ENCODE peak calls at places on chromosomes 3 and 15, in nine cellular contexts. S is fibroblast of gingiva; L is adrenal gland; O is stimulated activated CD4-positive, alpha-beta T cell treated with anti-CD3 and anti-CD28 coated beads, Interleukin-4, amount 100 ng/mL, for 1 hour; T is activated T-cell treated with anti-CD3 and anti-CD28 coated beads for 24 hours; K is endodermal cell; F is neuronal stem cell; W is AG09309; B is HEK293T. D is an unnamed sample.

GRCh38 chr3:18405141-18405540 is 20.0 kb downstream of the SATB1 start:
- DNase-seq in O (no peak), K (no peak), S (peak; percentile 6), F (no peak), B (no peak), L (no peak), T (no peak), W (no peak), D (no peak)

GRCh38 chr15:69758810-69759410 is 306.3 kb downstream of the RPLP1 start:
- DNase-seq in S (no peak), O (peak; percentile 74), F (no peak), W (no peak), T (peak; percentile 85), K (no peak), B (no peak), L (peak; percentile 24), D (peak; percentile 93)

GRCh38 chr3:13792512-13793347 is 87.1 kb downstream of the WNT7A start:
- DNase-seq in O (no peak), W (no peak), F (no peak), T (no peak), S (no peak), K (peak; percentile 64), B (no peak), L (no peak), D (no peak)

GRCh38 chr3:155233213-155233612 is 60.3 kb downstream of the STRIT1 start:
- DNase-seq in S (peak; percentile 94), B (peak; percentile 17), L (peak; percentile 68), W (peak; percentile 90), K (no peak), T (no peak), F (no peak), O (no peak), D (no peak)

GRCh38 chr3:69080233-69080644 is at the start of gene UBA3:
- DNase-seq in S (peak; percentile 82), W (no peak), F (peak; percentile 77), O (peak; percentile 96), T (peak; percentile 90), K (peak; percentile 98), B (peak; percentile 88), L (peak; percentile 90), D (peak; percentile 90)

GRCh38 chr3:159151130-159151529 is 349.3 kb downstream of the MFSD1 start:
- DNase-seq in K (no peak), S (no peak), T (no peak), W (no peak), F (no peak), O (no peak), B (no peak), L (no peak), D (no peak)

GRCh38 chr3:152650177-152650576 is 184.8 kb upstream of the P2RY1 start:
- DNase-seq in O (no peak), L (no peak), S (no peak), W (no peak), F (no peak), B (no peak), T (no peak), K (no peak), D (no peak)

GRCh38 chr3:129624347-129625070 is 18.0 kb upstream of the PLXND1 start:
- DNase-seq in B (no peak), K (peak; percentile 47), T (no peak), F (no peak), L (peak; percentile 52), O (no peak), S (no peak), W (no peak), D (no peak)

GRCh38 chr3:131147534-131147933 is 120.9 kb downstream of the NEK11 start:
- DNase-seq in T (no peak), O (no peak), L (no peak), W (peak; percentile 16), S (no peak), B (no peak), F (no peak), K (no peak), D (no peak)

GRCh38 chr3:40504636-40505430 is 1.0 kb upstream of the ZNF620 start:
- DNase-seq in S (peak; percentile 94), F (no peak), B (no peak), K (no peak), W (peak; percentile 98), O (no peak), T (no peak), L (peak; percentile 83), D (no peak)

GRCh38 chr3:106842151-106842550 is 535.1 kb upstream of the CCDC54 start:
- DNase-seq in T (no peak), O (no peak), W (no peak), K (no peak), S (no peak), B (no peak), F (no peak), L (no peak), D (no peak)

GRCh38 chr3:197226179-197226578 is 72.2 kb downstream of the DLG1 start:
- DNase-seq in O (no peak), S (no peak), L (no peak), T (no peak), F (no peak), W (no peak), K (no peak), B (peak; percentile 6), D (no peak)

GRCh38 chr15:79972861-79973260 is 1.9 kb upstream of the BCL2A1 start:
- DNase-seq in B (no peak), O (no peak), S (no peak), W (no peak), L (no peak), F (no peak), T (no peak), K (no peak), D (no peak)

GRCh38 chr3:197547618-197548017 is 8.2 kb downstream of the BDH1 start:
- DNase-seq in K (peak; percentile 86), S (no peak), O (no peak), F (no peak), W (no peak), B (no peak), T (no peak), L (no peak), D (no peak)

GRCh38 chr3:45595364-45596154 is 1.0 kb downstream of the LIMD1 start:
- DNase-seq in W (no peak), B (no peak), L (peak; percentile 30), T (no peak), O (no peak), F (no peak), K (no peak), S (no peak), D (no peak)

GRCh38 chr3:39805650-39806049 is 3.8 kb upstream of the MYRIP start:
- DNase-seq in F (no peak), B (no peak), O (no peak), S (no peak), T (no peak), K (no peak), L (no peak), W (no peak), D (no peak)

GRCh38 chr3:16468114-16469098 is 45.1 kb downstream of the RFTN1 start:
- DNase-seq in F (no peak), S (no peak), K (no peak), T (no peak), O (no peak), B (no peak), W (no peak), L (peak; percentile 32), D (no peak)

GRCh38 chr3:55570361-55570760 is 83.3 kb upstream of the WNT5A start:
- DNase-seq in L (no peak), W (no peak), B (no peak), O (no peak), F (no peak), T (no peak), K (no peak), S (no peak), D (no peak)

GRCh38 chr15:59437473-59437776 is 561 bp upstream of the FAM81A start:
- DNase-seq in L (no peak), B (no peak), T (no peak), F (no peak), O (no peak), W (no peak), S (no peak), K (peak; percentile 52), D (no peak)

GRCh38 chr3:50825841-50826240 is 151.1 kb downstream of the DOCK3 start:
- DNase-seq in O (no peak), W (no peak), L (no peak), F (no peak), B (no peak), T (no peak), K (no peak), S (no peak), D (no peak)

GRCh38 chr3:17891139-17891850 is 148.9 kb upstream of the TBC1D5 start:
- DNase-seq in L (no peak), T (no peak), K (no peak), B (no peak), O (no peak), W (no peak), S (peak; percentile 26), F (no peak), D (no peak)

GRCh38 chr15:66024998-66025397 is 155.7 kb downstream of the RAB11A start:
- DNase-seq in F (no peak), L (peak; percentile 23), B (no peak), O (no peak), T (no peak), W (no peak), S (no peak), K (no peak), D (no peak)

GRCh38 chr3:125140011-125140813 is 72.3 kb downstream of the SLC12A8 start:
- DNase-seq in W (no peak), T (no peak), F (no peak), S (peak; percentile 35), B (no peak), K (peak; percentile 29), L (peak; percentile 81), O (no peak), D (no peak)

GRCh38 chr3:99918720-99919119 is 101.1 kb downstream of the CMSS1 start:
- DNase-seq in T (no peak), B (no peak), S (peak; percentile 60), L (no peak), F (no peak), K (no peak), W (no peak), O (no peak), D (no peak)

GRCh38 chr3:15979490-15979889 is 181.7 kb upstream of the ANKRD28 start:
- DNase-seq in S (peak; percentile 64), F (no peak), K (no peak), T (no peak), B (no peak), O (no peak), L (no peak), W (no peak), D (peak; percentile 8)

GRCh38 chr15:95888762-95889161 is 441.7 kb upstream of the NR2F2 start:
- DNase-seq in T (no peak), O (no peak), F (no peak), L (no peak), W (no peak), S (no peak), B (no peak), K (no peak), D (no peak)

GRCh38 chr3:63753567-63753966 is 65.5 kb upstream of the C3orf49 start:
- DNase-seq in O (no peak), T (no peak), F (peak; percentile 15), B (peak; percentile 17), S (no peak), L (no peak), K (no peak), W (no peak), D (no peak)

GRCh38 chr15:52078876-52079700 is 33.5 kb downstream of the BCL2L10 start:
- DNase-seq in L (peak; percentile 90), O (peak; percentile 86), T (peak; percentile 75), B (peak; percentile 68), S (peak; percentile 51), F (peak; percentile 69), W (no peak), K (peak; percentile 96), D (peak; percentile 79)

GRCh38 chr15:39658740-39659139 is 77.9 kb downstream of the THBS1 start:
- DNase-seq in O (no peak), K (no peak), B (no peak), L (no peak), S (no peak), W (no peak), F (no peak), T (no peak), D (no peak)

GRCh38 chr3:132544130-132544529 is 52.9 kb upstream of the ACKR4 start:
- DNase-seq in S (no peak), L (no peak), O (no peak), B (no peak), F (no peak), W (no peak), K (no peak), T (no peak), D (no peak)

GRCh38 chr3:154615451-154615850 is 185.5 kb upstream of the GPR149 start:
- DNase-seq in W (no peak), L (no peak), F (no peak), O (no peak), K (no peak), B (no peak), S (no peak), T (no peak), D (no peak)

D was measured in HL-60.